ENCODE peak calls at places on chromosome 2, in five cellular contexts. One of them, this sample, is unnamed. For H3K27me3, the result is how much of the 10 kb centered on the place peaks cover.

GRCh38 chr2:69026026-69026425 is 13.0 kb downstream of the ANTXR1 start:
- DNase-seq in CD8-positive, alpha-beta T cell: no peak
- DNase-seq in tibial nerve: no peak
- DNase-seq in heart left ventricle: peak
- DNase-seq in fibroblast of lung: no peak
- DNase-seq in this sample: no peak

GRCh38 chr2:161954103-161954502 is 119.9 kb downstream of the DPP4 start:
- DNase-seq in CD8-positive, alpha-beta T cell: no peak
- DNase-seq in tibial nerve: no peak
- DNase-seq in heart left ventricle: no peak
- DNase-seq in fibroblast of lung: peak
- DNase-seq in this sample: no peak

GRCh38 chr2:127154396-127154795 is 47.4 kb upstream of the BIN1 start:
- DNase-seq in CD8-positive, alpha-beta T cell: no peak
- DNase-seq in tibial nerve: no peak
- DNase-seq in heart left ventricle: no peak
- DNase-seq in fibroblast of lung: no peak
- DNase-seq in this sample: no peak

GRCh38 chr2:28751956-28752607 is 452 bp downstream of the PPP1CB start:
- DNase-seq in CD8-positive, alpha-beta T cell: no peak
- DNase-seq in tibial nerve: no peak
- DNase-seq in heart left ventricle: no peak
- DNase-seq in fibroblast of lung: no peak
- DNase-seq in this sample: no peak

GRCh38 chr2:240369725-240370585 is 65.5 kb upstream of the GPC1 start:
- DNase-seq in CD8-positive, alpha-beta T cell: no peak
- DNase-seq in tibial nerve: peak
- DNase-seq in heart left ventricle: peak
- DNase-seq in fibroblast of lung: peak
- DNase-seq in this sample: peak

GRCh38 chr2:32355976-32356734 is 668 bp upstream of the BIRC6 start:
- DNase-seq in CD8-positive, alpha-beta T cell: no peak
- DNase-seq in tibial nerve: no peak
- DNase-seq in heart left ventricle: no peak
- DNase-seq in fibroblast of lung: no peak
- DNase-seq in this sample: no peak

GRCh38 chr2:186532891-186533290 is 46.8 kb downstream of the ZC3H15 start:
- DNase-seq in CD8-positive, alpha-beta T cell: no peak
- DNase-seq in tibial nerve: no peak
- DNase-seq in heart left ventricle: no peak
- DNase-seq in fibroblast of lung: peak
- DNase-seq in this sample: no peak

GRCh38 chr2:82790277-82791021 is 1668.6 kb downstream of the SUCLG1 start:
- DNase-seq in CD8-positive, alpha-beta T cell: no peak
- DNase-seq in tibial nerve: no peak
- DNase-seq in heart left ventricle: no peak
- DNase-seq in fibroblast of lung: peak
- DNase-seq in this sample: no peak

GRCh38 chr2:196324212-196324611 is 152.8 kb upstream of the STK17B start:
- DNase-seq in CD8-positive, alpha-beta T cell: no peak
- DNase-seq in tibial nerve: no peak
- DNase-seq in heart left ventricle: no peak
- DNase-seq in fibroblast of lung: peak
- DNase-seq in this sample: no peak

GRCh38 chr2:672606-672905 is 4.7 kb downstream of the TMEM18 start:
- DNase-seq in CD8-positive, alpha-beta T cell: no peak
- DNase-seq in tibial nerve: no peak
- DNase-seq in heart left ventricle: no peak
- DNase-seq in fibroblast of lung: no peak
- DNase-seq in this sample: no peak

GRCh38 chr2:54122939-54123338 is 7.5 kb downstream of the ACYP2 start:
- DNase-seq in CD8-positive, alpha-beta T cell: no peak
- DNase-seq in tibial nerve: no peak
- DNase-seq in heart left ventricle: peak
- DNase-seq in fibroblast of lung: peak
- DNase-seq in this sample: no peak

GRCh38 chr2:121253674-121254240 is 31.2 kb downstream of the TFCP2L1 start:
- DNase-seq in CD8-positive, alpha-beta T cell: no peak
- DNase-seq in tibial nerve: no peak
- DNase-seq in heart left ventricle: no peak
- DNase-seq in fibroblast of lung: no peak
- DNase-seq in this sample: no peak

GRCh38 chr2:69770193-69770702 is 28.3 kb downstream of the ANXA4 start:
- DNase-seq in CD8-positive, alpha-beta T cell: no peak
- DNase-seq in tibial nerve: no peak
- DNase-seq in heart left ventricle: no peak
- DNase-seq in fibroblast of lung: peak
- DNase-seq in this sample: no peak

GRCh38 chr2:172901913-172902312 is 166.3 kb downstream of the RAPGEF4 start:
- DNase-seq in CD8-positive, alpha-beta T cell: no peak
- DNase-seq in tibial nerve: no peak
- DNase-seq in heart left ventricle: no peak
- DNase-seq in fibroblast of lung: no peak
- DNase-seq in this sample: no peak

GRCh38 chr2:130869441-130870160 is 32.9 kb downstream of the ARHGEF4 start:
- DNase-seq in CD8-positive, alpha-beta T cell: no peak
- DNase-seq in tibial nerve: no peak
- DNase-seq in heart left ventricle: no peak
- DNase-seq in fibroblast of lung: peak
- DNase-seq in this sample: no peak

DNA sequence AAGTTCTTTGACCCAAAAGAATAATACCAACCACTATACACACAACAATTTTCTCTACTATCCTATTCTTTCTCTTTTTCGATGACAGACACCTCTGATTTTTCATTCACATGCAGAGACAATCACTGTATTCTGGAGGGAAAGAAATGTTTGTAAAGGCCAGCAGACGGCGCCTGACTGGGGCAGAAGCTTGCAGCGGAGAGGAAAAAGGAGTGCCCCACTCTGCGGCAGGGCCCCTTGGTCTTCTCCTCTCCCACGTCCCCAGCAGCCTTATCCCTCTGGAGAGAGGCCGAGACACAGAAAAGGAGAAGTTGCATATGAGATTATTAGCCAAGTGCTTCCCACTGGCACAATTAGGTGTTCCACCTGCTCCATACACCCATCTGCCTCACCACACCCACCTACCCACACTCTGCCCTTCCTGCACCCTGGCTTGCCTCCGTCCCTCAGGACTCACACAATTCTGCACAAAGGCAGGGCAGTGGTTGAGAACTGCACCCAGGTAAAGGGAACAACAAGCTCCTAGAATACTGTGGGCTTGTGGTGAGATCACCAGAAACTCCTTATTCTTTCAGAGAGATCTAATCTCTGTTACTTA is 687.3 kb downstream of the NRXN1 start:
- DNase-seq in CD8-positive, alpha-beta T cell: no peak
- DNase-seq in tibial nerve: no peak
- DNase-seq in heart left ventricle: no peak
- DNase-seq in fibroblast of lung: no peak
- DNase-seq in this sample: no peak
- H3K27me3 ChIP-seq in CD8-positive, alpha-beta T cell: under half
- H3K27me3 ChIP-seq in tibial nerve: under half
- H3K27me3 ChIP-seq in heart left ventricle: half or more
- H3K27me3 ChIP-seq in fibroblast of lung: under half
- H3K27me3 ChIP-seq in this sample: under half

DNA sequence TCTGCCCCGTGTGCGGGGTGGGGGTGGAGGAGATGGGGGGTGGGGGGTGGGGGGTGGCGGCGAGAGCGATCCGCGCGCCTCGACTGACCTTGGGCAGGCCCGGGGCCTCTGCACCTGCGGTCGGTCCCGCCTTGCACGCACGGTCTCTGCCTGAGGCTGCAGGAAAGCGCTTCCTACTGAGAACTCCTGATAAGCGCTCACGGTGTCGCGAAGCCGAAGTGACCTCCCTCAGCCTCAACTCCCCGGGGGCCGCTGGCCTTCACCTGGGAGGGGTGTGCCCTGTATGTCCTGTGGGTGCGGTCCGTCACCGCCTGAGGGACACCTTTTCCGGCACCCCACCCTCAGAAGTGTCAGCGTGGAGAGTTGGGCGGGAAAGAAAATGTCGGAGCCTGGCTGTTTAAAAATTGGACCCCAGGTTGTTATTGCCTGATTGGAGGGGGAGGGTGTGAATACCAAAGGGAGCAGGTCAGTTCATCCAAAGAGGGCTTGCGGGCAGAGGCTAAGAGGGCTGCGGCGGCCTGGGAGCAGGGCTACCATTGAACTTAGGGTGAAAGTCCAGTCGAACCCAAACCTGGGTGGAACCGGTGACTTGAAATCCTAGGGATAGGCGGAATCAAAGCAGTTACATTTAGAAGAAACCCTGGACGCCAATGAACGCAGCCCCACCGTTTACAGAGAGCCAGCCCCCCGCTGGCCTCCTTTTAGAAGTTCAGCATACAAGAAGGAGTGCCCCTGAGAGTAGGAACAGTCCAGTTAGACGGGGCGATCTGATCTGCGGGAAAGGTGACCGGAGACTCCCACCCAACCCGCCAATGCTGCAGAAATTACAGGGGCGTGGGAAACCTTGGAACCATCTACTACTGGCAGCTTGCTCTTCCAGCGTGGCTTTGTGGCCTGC is 1.2 kb downstream of the MAL start:
- DNase-seq in CD8-positive, alpha-beta T cell: no peak
- DNase-seq in tibial nerve: no peak
- DNase-seq in heart left ventricle: no peak
- DNase-seq in fibroblast of lung: no peak
- DNase-seq in this sample: no peak
- H3K27me3 ChIP-seq in CD8-positive, alpha-beta T cell: under half
- H3K27me3 ChIP-seq in tibial nerve: under half
- H3K27me3 ChIP-seq in heart left ventricle: half or more
- H3K27me3 ChIP-seq in fibroblast of lung: under half
- H3K27me3 ChIP-seq in this sample: under half

GRCh38 chr2:10990561-10991111 is 78.9 kb downstream of the KCNF1 start:
- DNase-seq in CD8-positive, alpha-beta T cell: no peak
- DNase-seq in tibial nerve: no peak
- DNase-seq in heart left ventricle: no peak
- DNase-seq in fibroblast of lung: no peak
- DNase-seq in this sample: no peak
- H3K27me3 ChIP-seq in CD8-positive, alpha-beta T cell: under half
- H3K27me3 ChIP-seq in tibial nerve: under half
- H3K27me3 ChIP-seq in heart left ventricle: under half
- H3K27me3 ChIP-seq in fibroblast of lung: under half
- H3K27me3 ChIP-seq in this sample: under half

DNA sequence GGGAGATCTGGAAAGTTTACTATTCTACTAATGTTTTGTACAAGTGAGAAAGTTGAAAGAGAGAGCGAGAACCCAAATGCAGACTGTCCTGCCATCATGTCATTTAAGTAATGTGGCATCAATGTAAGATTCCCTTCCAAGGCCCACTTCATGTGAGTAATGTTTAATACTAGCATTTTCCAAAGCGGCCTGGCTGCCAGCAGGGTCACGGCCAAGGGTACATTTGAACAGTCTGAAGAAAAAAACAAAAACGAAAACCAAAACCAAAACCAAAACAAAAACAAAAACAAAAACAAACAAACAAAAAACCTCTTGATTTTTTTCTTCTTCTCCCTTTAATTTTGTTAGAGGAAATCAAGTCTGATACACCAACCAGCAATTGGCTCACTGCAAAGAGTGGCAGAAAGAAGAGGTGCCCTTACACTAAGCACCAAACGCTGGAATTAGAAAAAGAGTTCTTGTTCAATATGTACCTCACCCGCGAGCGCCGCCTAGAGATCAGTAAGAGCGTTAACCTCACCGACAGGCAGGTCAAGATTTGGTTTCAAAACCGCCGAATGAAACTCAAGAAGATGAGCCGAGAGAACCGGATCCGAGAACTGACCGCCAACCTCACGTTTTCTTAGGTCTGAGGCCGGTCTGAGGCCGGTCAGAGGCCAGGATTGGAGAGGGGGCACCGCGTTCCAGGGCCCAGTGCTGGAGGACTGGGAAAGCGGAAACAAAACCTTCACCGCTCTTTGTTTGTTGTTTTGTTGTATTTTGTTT is 2.2 kb downstream of the HOXD10 start:
- DNase-seq in CD8-positive, alpha-beta T cell: no peak
- DNase-seq in tibial nerve: no peak
- DNase-seq in heart left ventricle: no peak
- DNase-seq in fibroblast of lung: no peak
- DNase-seq in this sample: peak
- H3K27me3 ChIP-seq in CD8-positive, alpha-beta T cell: half or more
- H3K27me3 ChIP-seq in tibial nerve: under half
- H3K27me3 ChIP-seq in heart left ventricle: half or more
- H3K27me3 ChIP-seq in fibroblast of lung: half or more
- H3K27me3 ChIP-seq in this sample: under half

GRCh38 chr2:70890469-70891065 is 45.1 kb upstream of the ATP6V1B1 start:
- DNase-seq in CD8-positive, alpha-beta T cell: no peak
- DNase-seq in tibial nerve: no peak
- DNase-seq in heart left ventricle: no peak
- DNase-seq in fibroblast of lung: no peak
- DNase-seq in this sample: no peak
- H3K27me3 ChIP-seq in CD8-positive, alpha-beta T cell: under half
- H3K27me3 ChIP-seq in tibial nerve: under half
- H3K27me3 ChIP-seq in heart left ventricle: half or more
- H3K27me3 ChIP-seq in fibroblast of lung: half or more
- H3K27me3 ChIP-seq in this sample: half or more

GRCh38 chr2:176155341-176156044 is 1.6 kb upstream of the HOXD3 start:
- DNase-seq in CD8-positive, alpha-beta T cell: no peak
- DNase-seq in tibial nerve: no peak
- DNase-seq in heart left ventricle: no peak
- DNase-seq in fibroblast of lung: no peak
- DNase-seq in this sample: no peak

GRCh38 chr2:176156301-176156958 is 677 bp upstream of the HOXD3 start:
- DNase-seq in CD8-positive, alpha-beta T cell: no peak
- DNase-seq in tibial nerve: no peak
- DNase-seq in heart left ventricle: no peak
- DNase-seq in fibroblast of lung: no peak
- DNase-seq in this sample: no peak

GRCh38 chr2:176156959-176157498 is at the start of gene HOXD3:
- DNase-seq in CD8-positive, alpha-beta T cell: no peak
- DNase-seq in tibial nerve: no peak
- DNase-seq in heart left ventricle: no peak
- DNase-seq in fibroblast of lung: peak
- DNase-seq in this sample: no peak

GRCh38 chr2:176152350-176153181 is 1.2 kb downstream of the HOXD4 start:
- DNase-seq in CD8-positive, alpha-beta T cell: no peak
- DNase-seq in tibial nerve: no peak
- DNase-seq in heart left ventricle: no peak
- DNase-seq in fibroblast of lung: peak
- DNase-seq in this sample: no peak

DNA sequence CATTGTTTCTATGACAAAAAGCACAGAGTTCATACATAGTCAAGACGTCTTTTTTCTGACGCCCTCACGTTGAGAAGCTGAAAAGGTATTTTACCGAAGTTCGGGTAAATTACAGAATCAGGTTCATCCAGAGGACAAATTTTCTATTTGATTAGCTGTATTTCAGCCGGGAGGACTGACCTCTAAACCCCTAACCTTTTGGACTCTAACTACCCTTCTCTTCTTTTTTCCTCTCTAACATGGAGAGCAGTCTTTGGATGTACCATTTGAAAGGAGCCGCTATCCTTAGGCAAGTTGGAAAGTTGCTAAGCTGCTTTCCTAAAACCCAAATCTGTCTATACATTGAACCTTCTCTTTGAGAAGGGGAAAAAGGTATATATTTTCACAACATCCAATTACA is 2.3 kb upstream of the HOXD3 start:
- DNase-seq in CD8-positive, alpha-beta T cell: no peak
- DNase-seq in tibial nerve: no peak
- DNase-seq in heart left ventricle: no peak
- DNase-seq in fibroblast of lung: no peak
- DNase-seq in this sample: no peak
- H3K27me3 ChIP-seq in CD8-positive, alpha-beta T cell: under half
- H3K27me3 ChIP-seq in tibial nerve: under half
- H3K27me3 ChIP-seq in heart left ventricle: half or more
- H3K27me3 ChIP-seq in fibroblast of lung: half or more
- H3K27me3 ChIP-seq in this sample: under half